ENCODE peak calls at places on chromosomes 11 and 22, in six cellular contexts. R is stomach, U is hepatocyte, L is spleen, C is right lobe of liver, K is GM23248. X is an unnamed sample.

GRCh38 chr22:37843746-37844089 is 416 bp downstream of the ANKRD54 start:
- DNase-seq in R (no peak), U (peak), L (peak), C (peak), K (peak), X (no peak)

GRCh38 chr11:68372625-68373024 is 60.2 kb downstream of the LRP5 start:
- DNase-seq in R (no peak), U (peak), L (no peak), C (peak), K (no peak), X (no peak)

GRCh38 chr11:63445720-63446119 is 45.2 kb downstream of the PLAAT5 start:
- DNase-seq in R (no peak), U (no peak), L (no peak), C (no peak), K (peak), X (no peak)

GRCh38 chr11:106162190-106162589 is 84.7 kb downstream of the AASDHPPT start:
- DNase-seq in R (no peak), U (no peak), L (no peak), C (no peak), K (no peak), X (no peak)

GRCh38 chr11:35491231-35491871 is 34.1 kb downstream of the PAMR1 start:
- DNase-seq in R (no peak), U (peak), L (no peak), C (no peak), K (peak), X (no peak)

GRCh38 chr22:24696551-24697001 is 77.9 kb downstream of the PIWIL3 start:
- DNase-seq in R (no peak), U (no peak), L (no peak), C (no peak), K (no peak), X (no peak)

GRCh38 chr11:68270334-68271022 is 1.3 kb downstream of the C11orf24 start:
- DNase-seq in R (no peak), U (peak), L (no peak), C (no peak), K (no peak), X (no peak)

GRCh38 chr11:66315921-66316811 is 678 bp downstream of the CD248 start:
- DNase-seq in R (no peak), U (no peak), L (peak), C (no peak), K (peak), X (peak)

GRCh38 chr11:3824714-3825472 is 15.9 kb downstream of the RHOG start:
- DNase-seq in R (peak), U (peak), L (peak), C (peak), K (peak), X (peak)

GRCh38 chr11:128420277-128420676 is 167.1 kb downstream of the ETS1 start:
- DNase-seq in R (no peak), U (no peak), L (no peak), C (no peak), K (peak), X (no peak)

GRCh38 chr11:57546869-57547518 is 9.6 kb downstream of the SMTNL1 start:
- DNase-seq in R (no peak), U (peak), L (no peak), C (peak), K (peak), X (peak)

GRCh38 chr22:39927544-39927943 is 26.7 kb downstream of the GRAP2 start:
- DNase-seq in R (no peak), U (no peak), L (no peak), C (no peak), K (no peak), X (no peak)

GRCh38 chr11:10666556-10666955 is 27.0 kb downstream of the IRAG1 start:
- DNase-seq in R (no peak), U (no peak), L (no peak), C (no peak), K (peak), X (no peak)

GRCh38 chr22:48752451-48753380 is 1075.0 kb downstream of the BRD1 start:
- DNase-seq in R (peak), U (no peak), L (no peak), C (no peak), K (no peak), X (no peak)

GRCh38 chr11:18046116-18046777 is at the start of gene TPH1:
- DNase-seq in R (peak), U (peak), L (no peak), C (peak), K (peak), X (peak)

GRCh38 chr11:88431675-88432341 is 94.3 kb upstream of the CTSC start:
- DNase-seq in R (no peak), U (no peak), L (no peak), C (no peak), K (no peak), X (no peak)

GRCh38 chr11:87574193-87574592 is 536.5 kb downstream of the TMEM135 start:
- DNase-seq in R (no peak), U (no peak), L (no peak), C (no peak), K (no peak), X (no peak)

GRCh38 chr11:108115495-108116140 is 5.7 kb upstream of the ACAT1 start:
- DNase-seq in R (peak), U (peak), L (no peak), C (peak), K (peak), X (peak)

GRCh38 chr11:38547464-38547863 is 1949.4 kb upstream of the RAG2 start:
- DNase-seq in R (no peak), U (no peak), L (no peak), C (no peak), K (no peak), X (no peak)

GRCh38 chr11:127919206-127920000 is 668.0 kb downstream of the ETS1 start:
- DNase-seq in R (no peak), U (no peak), L (no peak), C (no peak), K (peak), X (no peak)

GRCh38 chr11:6889835-6890234 is 2.5 kb downstream of the OR2D2 start:
- DNase-seq in R (no peak), U (no peak), L (no peak), C (no peak), K (no peak), X (no peak)

GRCh38 chr11:117861151-117862018 is 15.1 kb downstream of the FXYD6 start:
- DNase-seq in R (peak), U (peak), L (no peak), C (peak), K (no peak), X (no peak)

GRCh38 chr11:1254086-1254648 is 31.3 kb downstream of the MUC5B start:
- DNase-seq in R (no peak), U (no peak), L (no peak), C (no peak), K (no peak), X (no peak)

GRCh38 chr22:47101321-47101885 is 339.0 kb downstream of the TBC1D22A start:
- DNase-seq in R (peak), U (peak), L (no peak), C (no peak), K (no peak), X (no peak)

GRCh38 chr11:80860632-80861031 is 1419.8 kb upstream of the TENM4 start:
- DNase-seq in R (no peak), U (no peak), L (no peak), C (no peak), K (peak), X (no peak)

GRCh38 chr22:28903080-28903479 is 19.7 kb downstream of the ZNRF3 start:
- DNase-seq in R (no peak), U (no peak), L (no peak), C (no peak), K (no peak), X (no peak)

GRCh38 chr11:10906521-10906920 is 48.7 kb upstream of the ZBED5 start:
- DNase-seq in R (no peak), U (no peak), L (no peak), C (no peak), K (peak), X (no peak)

GRCh38 chr11:35173011-35173511 is 34.1 kb downstream of the CD44 start:
- DNase-seq in R (peak), U (peak), L (no peak), C (no peak), K (no peak), X (peak)

GRCh38 chr11:1298695-1299492 is 10.5 kb downstream of the TOLLIP start:
- DNase-seq in R (peak), U (peak), L (peak), C (peak), K (peak), X (peak)

GRCh38 chr22:23524226-23524625 is 55.9 kb downstream of the IGLL1 start:
- DNase-seq in R (no peak), U (no peak), L (peak), C (no peak), K (no peak), X (peak)

GRCh38 chr22:23521442-23522113 is 58.5 kb downstream of the IGLL1 start:
- DNase-seq in R (peak), U (peak), L (peak), C (peak), K (peak), X (peak)

GRCh38 chr22:23520875-23521441 is 59.1 kb downstream of the IGLL1 start:
- DNase-seq in R (no peak), U (peak), L (peak), C (no peak), K (peak), X (no peak)

GRCh38 chr22:23523746-23524145 is 56.3 kb downstream of the IGLL1 start:
- DNase-seq in R (no peak), U (no peak), L (peak), C (no peak), K (no peak), X (peak)

DNA sequence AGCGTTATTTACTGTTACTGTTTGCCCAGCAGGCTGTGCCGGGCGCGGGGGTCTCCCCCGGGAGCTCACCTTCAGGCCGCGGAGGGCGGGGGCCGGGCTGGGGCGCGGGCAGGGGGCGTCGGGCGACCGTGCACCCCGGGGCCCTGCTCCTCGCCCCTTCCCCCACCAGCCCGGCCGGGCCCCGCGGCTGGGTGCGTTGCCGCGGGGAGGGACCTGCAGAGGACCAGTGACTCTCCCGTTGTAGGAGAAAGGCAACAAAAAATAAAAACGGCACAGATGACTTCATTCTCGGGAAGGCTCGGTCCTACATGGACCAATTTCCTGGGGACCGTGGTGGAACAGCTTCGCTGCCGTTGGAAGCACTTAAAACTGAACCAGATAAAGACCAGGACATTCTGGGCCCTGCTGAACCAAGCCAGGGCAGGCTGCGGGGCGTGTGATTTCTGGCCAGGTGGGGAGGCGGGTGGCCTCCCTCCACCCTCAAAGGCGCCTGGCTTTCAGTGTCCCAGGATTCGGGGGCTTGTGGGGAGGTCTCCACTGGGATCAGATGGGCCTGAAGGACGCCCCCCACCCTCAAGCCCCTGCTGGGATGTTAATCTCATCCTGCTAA is 57.3 kb downstream of the IGLL1 start:
- DNase-seq in R (no peak), U (peak), L (peak), C (no peak), K (peak), X (peak)
- H3K27ac ChIP-seq in R (peak), U (peak), L (peak), C (peak), K (peak), X (peak)

GRCh38 chr11:5621580-5621979 is 3.2 kb upstream of the TRIM34 start:
- DNase-seq in R (no peak), U (no peak), L (no peak), C (no peak), K (no peak), X (no peak)

GRCh38 chr11:5625281-5625680 is 480 bp downstream of the TRIM34 start:
- DNase-seq in R (no peak), U (no peak), L (no peak), C (no peak), K (peak), X (no peak)

GRCh38 chr11:5622802-5623201 is 2.0 kb upstream of the TRIM34 start:
- DNase-seq in R (no peak), U (no peak), L (no peak), C (no peak), K (no peak), X (no peak)

GRCh38 chr11:5626191-5626590 is 1.4 kb downstream of the TRIM34 start:
- DNase-seq in R (no peak), U (no peak), L (no peak), C (no peak), K (peak), X (no peak)

GRCh38 chr11:5624489-5625278 is at the start of gene TRIM34:
- DNase-seq in R (peak), U (peak), L (peak), C (peak), K (peak), X (no peak)
- H3K27ac ChIP-seq in R (peak), U (peak), L (peak), C (peak), K (peak), X (peak)

GRCh38 chr11:126834149-126834548 is 166.4 kb downstream of the KIRREL3 start:
- DNase-seq in R (no peak), U (no peak), L (no peak), C (no peak), K (peak), X (no peak)
- H3K27ac ChIP-seq in R (no peak), U (no peak), L (no peak), C (no peak), K (peak), X (no peak)

GRCh38 chr11:9571766-9572120 is 1.7 kb upstream of the WEE1 start:
- DNase-seq in R (no peak), U (no peak), L (no peak), C (no peak), K (no peak), X (no peak)
- H3K27ac ChIP-seq in R (peak), U (peak), L (no peak), C (peak), K (no peak), X (no peak)